ENCODE peak calls at places on chromosome 10, in seven cellular contexts. O is foreskin keratinocyte, Y is foreskin fibroblast, S is GM10248, H is AG10803, M is lower lobe of right lung, Z is OCI-LY7. C is an unnamed sample.

GRCh38 chr10:130022501-130023299 is 58.6 kb upstream of the EBF3 start:
- DNase-seq in Y (peak), Z (no peak), H (peak), S (no peak), O (peak), M (no peak), C (no peak)

GRCh38 chr10:86958109-86958830 is at the start of gene SNCG:
- DNase-seq in Y (peak), Z (no peak), H (no peak), O (no peak), S (no peak), M (no peak), C (no peak)

GRCh38 chr10:87661861-87662785 is 2.4 kb downstream of the PAPSS2 start:
- DNase-seq in O (no peak), Y (no peak), S (no peak), H (peak), M (no peak), Z (no peak), C (no peak)

GRCh38 chr10:29204119-29204518 is 84.8 kb upstream of the LYZL1 start:
- DNase-seq in Z (no peak), M (no peak), Y (no peak), S (no peak), H (no peak), O (no peak), C (no peak)

GRCh38 chr10:32887481-32887880 is 70.5 kb downstream of the ITGB1 start:
- DNase-seq in H (no peak), Y (no peak), S (no peak), Z (no peak), M (no peak), O (no peak), C (no peak)

GRCh38 chr10:118721005-118721876 is 33.5 kb downstream of the CACUL1 start:
- DNase-seq in H (peak), S (peak), O (no peak), Z (peak), Y (peak), M (no peak), C (peak)

GRCh38 chr10:60944159-60944909 is at the start of gene RHOBTB1:
- DNase-seq in Z (no peak), S (peak), O (no peak), M (peak), H (peak), Y (peak), C (peak)

GRCh38 chr10:70744617-70745138 is 40.5 kb downstream of the TBATA start:
- DNase-seq in O (no peak), M (no peak), H (no peak), Y (no peak), S (no peak), Z (no peak), C (no peak)

GRCh38 chr10:12675171-12675570 is 325.8 kb downstream of the CAMK1D start:
- DNase-seq in H (no peak), S (no peak), O (no peak), Z (no peak), M (no peak), Y (no peak), C (no peak)

GRCh38 chr10:114916653-114917052 is 21.3 kb upstream of the TRUB1 start:
- DNase-seq in Y (no peak), H (no peak), O (no peak), Z (no peak), S (no peak), M (no peak), C (no peak)

GRCh38 chr10:113303747-113304146 is 249.1 kb upstream of the HABP2 start:
- DNase-seq in Y (peak), M (no peak), H (peak), Z (no peak), S (no peak), O (no peak), C (no peak)

GRCh38 chr10:114550756-114551290 is 107.3 kb downstream of the ABLIM1 start:
- DNase-seq in Y (peak), M (no peak), Z (peak), O (no peak), S (no peak), H (peak), C (no peak)

GRCh38 chr10:120942806-120943413 is 91.7 kb downstream of the WDR11 start:
- DNase-seq in M (peak), O (peak), S (peak), Z (peak), H (peak), Y (peak), C (peak)

GRCh38 chr10:86347856-86348255 is 18.7 kb downstream of the GRID1 start:
- DNase-seq in M (peak), O (no peak), Y (no peak), S (no peak), Z (no peak), H (no peak), C (no peak)

GRCh38 chr10:28179490-28180099 is 123.3 kb downstream of the MPP7 start:
- DNase-seq in O (no peak), Z (peak), H (peak), M (no peak), S (peak), Y (peak), C (peak)

GRCh38 chr10:68212721-68213352 is 19.1 kb downstream of the ATOH7 start:
- DNase-seq in O (no peak), S (peak), Z (peak), M (no peak), H (peak), Y (peak), C (no peak)

GRCh38 chr10:44237364-44238034 is 147.4 kb downstream of the CXCL12 start:
- DNase-seq in Z (no peak), O (no peak), H (no peak), M (no peak), S (no peak), Y (no peak), C (no peak)

GRCh38 chr10:91627344-91628102 is 5.3 kb downstream of the PPP1R3C start:
- DNase-seq in Z (no peak), Y (peak), M (no peak), H (peak), S (no peak), O (no peak), C (no peak)

GRCh38 chr10:102918817-102919236 is 733 bp downstream of the CNNM2 start:
- DNase-seq in Y (peak), Z (peak), H (no peak), M (no peak), O (no peak), S (peak), C (peak)

GRCh38 chr10:131006458-131007256 is 304.9 kb downstream of the TCERG1L start:
- DNase-seq in O (no peak), Z (no peak), M (no peak), S (no peak), Y (no peak), H (no peak), C (no peak)

GRCh38 chr10:15558136-15558535 is 161.6 kb downstream of the ITGA8 start:
- DNase-seq in O (no peak), H (peak), S (no peak), Y (peak), Z (no peak), M (no peak), C (no peak)

GRCh38 chr10:128324058-128324457 is 197.8 kb upstream of the MKI67 start:
- DNase-seq in Z (no peak), H (no peak), S (no peak), O (no peak), M (no peak), Y (no peak), C (no peak)

GRCh38 chr10:88347597-88348304 is 235.4 kb downstream of the RNLS start:
- DNase-seq in O (no peak), M (no peak), S (no peak), Y (no peak), Z (no peak), H (no peak), C (no peak)

GRCh38 chr10:101073631-101074030 is 11.8 kb downstream of the KAZALD1 start:
- DNase-seq in S (no peak), M (no peak), Y (no peak), O (no peak), Z (no peak), H (no peak), C (no peak)

GRCh38 chr10:119706521-119707278 is 19.1 kb upstream of the INPP5F start:
- DNase-seq in Z (no peak), S (no peak), M (no peak), Y (no peak), O (no peak), H (no peak), C (no peak)

GRCh38 chr10:79382491-79382941 is 35.2 kb downstream of the PPIF start:
- DNase-seq in M (peak), Z (no peak), O (no peak), H (no peak), Y (peak), S (no peak), C (no peak)

GRCh38 chr10:129916506-129916995 is 47.5 kb downstream of the EBF3 start:
- DNase-seq in Z (no peak), H (no peak), M (no peak), Y (no peak), S (no peak), O (no peak), C (no peak)

GRCh38 chr10:121598261-121599249 is at the start of gene FGFR2:
- DNase-seq in S (peak), M (peak), Y (peak), Z (no peak), H (peak), O (no peak), C (peak)

GRCh38 chr10:49143249-49143648 is 9.4 kb upstream of the FAM170B start:
- DNase-seq in H (no peak), Z (peak), M (no peak), S (no peak), Y (no peak), O (no peak), C (no peak)

GRCh38 chr10:29621161-29621560 is 13.6 kb downstream of the SVIL start:
- DNase-seq in O (peak), Z (no peak), Y (peak), H (peak), S (no peak), M (no peak), C (no peak)

GRCh38 chr10:82850166-82850565 is 975.2 kb downstream of the NRG3 start:
- DNase-seq in M (no peak), S (no peak), Z (no peak), O (no peak), H (no peak), Y (no peak), C (no peak)

GRCh38 chr10:119500796-119501195 is 41.7 kb downstream of the RGS10 start:
- DNase-seq in S (no peak), O (no peak), M (no peak), Y (no peak), Z (peak), H (no peak), C (no peak)

GRCh38 chr10:86436963-86437362 is 70.4 kb upstream of the GRID1 start:
- DNase-seq in H (no peak), S (no peak), O (no peak), Y (no peak), M (no peak), Z (peak), C (no peak)

DNA sequence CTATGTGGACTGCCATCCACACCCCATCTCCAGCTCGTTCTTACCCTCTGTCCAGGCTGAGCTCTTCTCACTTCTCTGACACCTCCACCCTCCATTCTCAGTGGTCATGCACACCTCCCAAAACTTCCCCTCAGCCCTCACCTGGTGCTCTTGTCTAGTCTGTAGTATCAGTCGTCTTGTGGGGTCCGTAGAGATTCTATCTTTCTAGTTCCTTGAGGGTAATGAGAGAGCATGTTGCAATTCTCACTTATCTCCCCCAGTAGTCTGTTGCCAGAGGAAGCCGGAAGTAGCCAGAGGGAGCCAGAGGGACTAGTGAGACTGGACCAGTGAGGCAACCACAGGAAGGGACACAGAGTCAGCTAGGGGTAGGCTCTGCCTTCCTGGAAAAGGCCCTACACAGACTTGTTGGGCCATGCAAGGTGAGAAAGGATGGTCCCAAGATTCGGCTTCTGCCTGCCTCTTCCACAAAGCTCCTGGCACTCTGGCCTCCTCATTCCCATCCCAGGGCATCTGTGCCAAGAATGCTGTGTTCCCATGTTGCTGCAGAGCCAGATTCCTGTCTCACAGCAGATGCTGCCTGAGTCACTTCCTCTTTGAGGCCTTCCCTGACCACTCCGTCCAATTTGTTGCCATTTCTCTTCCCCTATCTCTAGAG is 50.6 kb upstream of the DUSP5 start:
- DNase-seq in M (no peak), Z (no peak), Y (peak), S (no peak), H (peak), O (peak), C (no peak)
- TF ChIP-seq CTCF in M (no peak), Z (no peak), Y (peak), S (no peak), H (peak), O (peak), C (no peak)

DNA sequence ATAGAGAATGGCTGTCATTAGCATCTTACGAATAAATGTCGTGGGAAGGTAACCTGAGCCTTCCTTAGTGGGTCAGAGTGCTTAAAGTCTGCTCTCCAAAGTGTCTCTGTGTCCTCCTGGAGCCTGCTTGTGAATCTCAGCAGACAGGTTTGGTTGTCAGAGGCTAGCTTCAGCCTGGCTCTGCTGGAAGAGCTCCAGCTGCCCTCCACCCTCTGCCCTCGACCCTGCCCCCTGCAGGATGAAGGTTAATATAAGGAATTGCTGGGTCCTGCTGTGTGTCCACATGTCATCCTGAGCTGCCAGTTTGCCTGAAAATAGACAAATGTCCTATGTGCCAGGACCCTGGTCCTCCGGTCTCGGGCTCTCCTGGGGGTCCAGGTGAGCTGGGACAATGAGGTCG is 33.5 kb downstream of the FAM241B start:
- DNase-seq in Z (no peak), M (peak), H (no peak), Y (no peak), S (no peak), O (no peak), C (no peak)
- TF ChIP-seq CTCF in Z (peak), M (no peak), H (no peak), Y (no peak), S (no peak), O (no peak), C (no peak)

GRCh38 chr10:18424200-18424599 is 227.2 kb downstream of the NSUN6 start:
- DNase-seq in O (no peak), S (no peak), Y (no peak), Z (no peak), H (no peak), M (no peak), C (no peak)

GRCh38 chr10:18419945-18420344 is 231.4 kb downstream of the NSUN6 start:
- DNase-seq in S (no peak), Z (no peak), H (no peak), Y (no peak), M (no peak), O (no peak), C (no peak)

GRCh38 chr10:18421726-18422293 is 229.6 kb downstream of the NSUN6 start:
- DNase-seq in S (no peak), Z (no peak), H (no peak), O (no peak), M (no peak), Y (no peak), C (no peak)

GRCh38 chr10:18418579-18419210 is 232.7 kb downstream of the NSUN6 start:
- DNase-seq in M (no peak), S (no peak), Y (peak), Z (no peak), H (no peak), O (no peak), C (no peak)

GRCh38 chr10:18423058-18423637 is 228.2 kb downstream of the NSUN6 start:
- DNase-seq in Y (no peak), Z (no peak), S (no peak), M (no peak), O (no peak), H (no peak), C (no peak)
- TF ChIP-seq CTCF in Y (no peak), Z (no peak), S (no peak), M (no peak), O (no peak), H (no peak), C (no peak)

GRCh38 chr10:93417264-93417663 is 64.9 kb downstream of the MYOF start:
- DNase-seq in O (no peak), Z (no peak), M (no peak), H (no peak), Y (no peak), S (no peak), C (no peak)

GRCh38 chr10:93413252-93413689 is 68.9 kb downstream of the MYOF start:
- DNase-seq in O (peak), H (peak), M (no peak), Z (no peak), S (no peak), Y (peak), C (no peak)

GRCh38 chr10:93417886-93418285 is 64.2 kb downstream of the MYOF start:
- DNase-seq in S (no peak), H (no peak), Y (no peak), M (no peak), Z (no peak), O (no peak), C (no peak)

GRCh38 chr10:93416824-93417223 is 65.3 kb downstream of the MYOF start:
- DNase-seq in M (no peak), Y (no peak), H (no peak), Z (no peak), S (no peak), O (no peak), C (no peak)

GRCh38 chr10:93415693-93416092 is 66.4 kb downstream of the MYOF start:
- DNase-seq in O (no peak), M (no peak), Y (peak), S (no peak), Z (no peak), H (no peak), C (no peak)
- TF ChIP-seq CTCF in O (peak), M (no peak), Y (no peak), S (no peak), Z (peak), H (peak), C (no peak)

DNA sequence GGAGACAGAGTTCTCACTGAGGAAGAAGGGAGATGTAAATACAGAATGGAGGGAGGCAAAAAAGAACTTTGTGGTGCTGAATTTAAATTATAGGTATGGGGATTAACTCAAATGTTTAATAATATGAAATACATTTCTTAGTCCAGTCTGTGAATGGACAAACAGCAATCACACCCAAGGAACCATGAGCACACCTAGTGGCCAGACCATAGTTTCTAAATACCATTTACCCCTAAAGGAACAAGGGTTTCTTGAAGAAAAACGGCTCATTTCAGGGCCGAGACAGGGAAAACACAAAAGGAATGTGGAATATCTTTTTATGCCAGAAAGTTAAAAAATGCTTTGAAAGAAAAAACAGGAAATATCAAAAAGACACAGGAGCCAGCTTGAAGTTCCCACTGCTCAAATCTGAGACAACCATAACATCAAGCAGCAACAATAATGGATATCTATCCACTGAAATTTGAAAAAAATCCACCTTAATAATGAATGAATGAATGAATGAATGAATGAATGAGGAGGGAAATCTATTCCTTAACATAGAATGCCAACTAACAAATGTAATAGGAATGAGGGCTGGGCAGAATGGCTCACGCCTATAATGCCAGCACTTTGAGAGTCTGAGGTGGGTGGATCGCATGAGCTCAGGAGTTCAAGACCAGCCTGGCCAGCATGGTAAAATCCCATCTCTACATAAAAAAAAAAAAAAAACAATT is 8.6 kb downstream of the IPMK start:
- DNase-seq in O (no peak), M (no peak), H (no peak), Z (no peak), S (no peak), Y (no peak), C (no peak)
- TF ChIP-seq CTCF in O (peak), M (no peak), H (peak), Z (peak), S (no peak), Y (no peak), C (no peak)

DNA sequence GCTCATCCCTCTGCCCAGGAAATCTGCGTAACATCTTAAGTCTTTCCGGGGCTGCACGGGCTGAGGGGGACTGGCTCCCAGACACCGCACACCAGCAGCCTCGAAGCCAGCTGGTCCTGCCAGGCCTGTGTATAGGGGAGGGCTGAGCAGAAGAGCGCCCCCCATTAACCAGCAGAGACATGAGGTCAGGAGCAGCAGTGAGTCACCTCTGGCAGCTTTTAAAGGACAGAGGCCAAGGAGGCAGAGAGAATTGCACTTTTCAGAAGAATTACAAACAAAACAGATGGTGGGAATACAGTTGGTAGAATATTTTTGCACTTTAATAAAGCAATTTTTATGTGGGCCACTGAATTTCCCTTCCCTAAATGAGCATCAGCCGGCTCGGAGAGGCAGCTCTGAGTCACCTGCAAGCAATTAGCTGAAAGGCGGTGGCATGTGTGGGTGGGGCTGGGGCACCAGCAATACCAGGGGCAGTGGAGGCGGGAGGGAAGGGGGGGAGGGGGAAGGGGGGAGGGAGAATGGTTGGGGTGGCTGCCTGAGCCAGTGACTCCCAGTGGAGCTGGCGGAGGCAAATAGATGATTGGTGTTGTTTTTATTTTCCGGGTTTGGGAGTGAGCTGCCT is 39.1 kb downstream of the GOLGA7B start:
- DNase-seq in H (peak), O (peak), Z (no peak), S (no peak), Y (peak), M (peak), C (peak)
- TF ChIP-seq CTCF in H (peak), O (peak), Z (no peak), S (no peak), Y (no peak), M (no peak), C (no peak)

GRCh38 chr10:108783897-108784296 is 1139.4 kb downstream of the XPNPEP1 start:
- DNase-seq in Z (peak), S (peak), O (no peak), Y (peak), M (no peak), H (peak), C (peak)
- TF ChIP-seq CTCF in Z (peak), S (peak), O (peak), Y (peak), M (peak), H (peak), C (no peak)

GRCh38 chr10:126456632-126457031 is 68.4 kb upstream of the ADAM12 start:
- DNase-seq in Z (no peak), M (no peak), H (no peak), S (no peak), O (no peak), Y (no peak), C (no peak)

GRCh38 chr10:126458453-126458852 is 70.2 kb upstream of the ADAM12 start:
- DNase-seq in O (no peak), S (no peak), M (no peak), H (peak), Y (peak), Z (no peak), C (no peak)

GRCh38 chr10:126455036-126455765 is 66.9 kb upstream of the ADAM12 start:
- DNase-seq in O (no peak), H (no peak), S (no peak), M (no peak), Y (no peak), Z (no peak), C (no peak)

GRCh38 chr10:126454045-126454751 is 65.9 kb upstream of the ADAM12 start:
- DNase-seq in S (no peak), M (no peak), O (no peak), Z (no peak), Y (no peak), H (no peak), C (no peak)

GRCh38 chr10:126455766-126456425 is 67.6 kb upstream of the ADAM12 start:
- DNase-seq in Y (peak), O (no peak), Z (no peak), M (no peak), S (no peak), H (peak), C (no peak)
- TF ChIP-seq CTCF in Y (no peak), O (no peak), Z (no peak), M (no peak), S (no peak), H (no peak), C (no peak)

C was measured in Calu3.